ENCODE peak calls at places on chromosomes 11 and 22, in seven cellular contexts. X is brain microvascular endothelial cell; Y is HFF-Myc; Q is T-helper 2 cell; P is HEK293T; D is stimulated activated CD8-positive, alpha-beta memory T cell treated with anti-CD3 and anti-CD28 coated beads, Interleukin-15, amount 100 ng/mL, for 1 hour; Z is A549. G is an unnamed sample.

GRCh38 chr11:12066799-12067508 is 43.4 kb upstream of the MICAL2 start:
- DNase-seq in Z (peak), D (no peak), P (peak), Q (no peak), X (no peak), Y (peak), G (no peak)

GRCh38 chr22:45878051-45878764 is 98.8 kb downstream of the WNT7B start:
- DNase-seq in Y (no peak), D (no peak), Q (no peak), Z (no peak), P (no peak), X (no peak), G (no peak)

GRCh38 chr11:69136471-69136870 is 19.3 kb upstream of the SMIM38 start:
- DNase-seq in Y (no peak), D (no peak), P (no peak), Q (no peak), X (no peak), Z (no peak), G (no peak)

GRCh38 chr11:9150501-9150900 is 59.1 kb upstream of the SCUBE2 start:
- DNase-seq in P (no peak), Q (no peak), Y (no peak), D (no peak), Z (no peak), X (peak), G (no peak)

GRCh38 chr11:78266451-78266850 is 77.7 kb downstream of the USP35 start:
- DNase-seq in D (no peak), Q (no peak), Y (no peak), X (no peak), P (no peak), Z (no peak), G (no peak)

GRCh38 chr11:95912902-95913560 is 10.9 kb downstream of the MTMR2 start:
- DNase-seq in Y (no peak), X (no peak), Z (no peak), Q (no peak), D (no peak), P (no peak), G (no peak)

GRCh38 chr11:86068138-86068861 is 584 bp downstream of the PICALM start:
- DNase-seq in X (no peak), P (peak), Z (peak), Q (peak), D (peak), Y (no peak), G (no peak)

GRCh38 chr22:41929158-41929896 is 2.7 kb upstream of the TNFRSF13C start:
- DNase-seq in X (no peak), P (no peak), Z (no peak), Y (no peak), D (no peak), Q (no peak), G (no peak)

GRCh38 chr11:11028017-11028692 is 170.3 kb upstream of the ZBED5 start:
- DNase-seq in D (peak), P (peak), Z (peak), Q (peak), X (peak), Y (no peak), G (peak)

G was measured in keratinocyte.